ENCODE peak calls at places on chromosomes 7 and 10, in eight cellular contexts. H is SK-N-SH, O is thoracic aorta, V is kidney, U is H9, E is thyroid gland, B is A549, R is ascending aorta. J is an unnamed sample. For H3K9me3, the result is how much of the 10 kb centered on the place peaks cover.

GRCh38 chr10:114458955-114459354 is 54.7 kb upstream of the AFAP1L2 start:
- DNase-seq in H (peak), O (no peak), V (no peak), U (peak), E (peak), B (peak), R (no peak), J (no peak)

GRCh38 chr7:127628445-127628844 is 10.5 kb upstream of the PAX4 start:
- DNase-seq in H (no peak), O (no peak), V (no peak), U (peak), E (no peak), B (no peak), R (no peak), J (no peak)

GRCh38 chr10:73922007-73922863 is 11.3 kb downstream of the PLAU start:
- DNase-seq in H (no peak), O (no peak), V (peak), U (no peak), E (no peak), B (no peak), R (no peak), J (no peak)

GRCh38 chr7:134755422-134756022 is 23.9 kb upstream of the CALD1 start:
- DNase-seq in H (peak), O (no peak), V (no peak), U (no peak), E (peak), B (peak), R (no peak), J (no peak)

GRCh38 chr7:55140221-55140980 is 121.6 kb downstream of the EGFR start:
- DNase-seq in H (no peak), O (no peak), V (no peak), U (no peak), E (no peak), B (no peak), R (no peak), J (no peak)

GRCh38 chr7:151408839-151409554 is 841 bp downstream of the WDR86 start:
- DNase-seq in H (peak), O (no peak), V (peak), U (peak), E (peak), B (no peak), R (no peak), J (peak)

GRCh38 chr10:75987610-75988009 is 556.2 kb downstream of the LRMDA start:
- DNase-seq in H (no peak), O (no peak), V (no peak), U (no peak), E (no peak), B (peak), R (no peak), J (no peak)

GRCh38 chr7:111730476-111731300 is 168.4 kb upstream of the IMMP2L start:
- DNase-seq in H (peak), O (no peak), V (no peak), U (no peak), E (no peak), B (peak), R (no peak), J (no peak)

GRCh38 chr7:150383710-150384397 is 4.7 kb downstream of the ZNF775 start:
- DNase-seq in H (peak), O (no peak), V (peak), U (peak), E (no peak), B (no peak), R (no peak), J (no peak)

GRCh38 chr10:47438857-47439474 is 44.9 kb downstream of the ANXA8 start:
- DNase-seq in H (peak), O (no peak), V (peak), U (peak), E (no peak), B (peak), R (no peak), J (no peak)

GRCh38 chr7:12719141-12719919 is 31.9 kb downstream of the ARL4A start:
- DNase-seq in H (no peak), O (no peak), V (no peak), U (no peak), E (no peak), B (peak), R (no peak), J (no peak)

GRCh38 chr7:78083466-78084120 is 285.0 kb downstream of the PHTF2 start:
- DNase-seq in H (no peak), O (no peak), V (no peak), U (no peak), E (no peak), B (no peak), R (no peak), J (no peak)

GRCh38 chr7:127997226-127997922 is 33.9 kb downstream of the LRRC4 start:
- DNase-seq in H (no peak), O (no peak), V (no peak), U (no peak), E (no peak), B (no peak), R (no peak), J (no peak)

GRCh38 chr7:303425-303824 is 13.5 kb downstream of the FOXL3 start:
- DNase-seq in H (no peak), O (no peak), V (peak), U (no peak), E (no peak), B (no peak), R (no peak), J (no peak)
- H3K9me3 ChIP-seq in H (under half), O (under half), V (under half), U (under half), E (under half), B (under half), R (under half), J (under half)

GRCh38 chr7:146830686-146831085 is 714.1 kb downstream of the CNTNAP2 start:
- DNase-seq in H (peak), O (no peak), V (no peak), U (no peak), E (no peak), B (no peak), R (no peak), J (no peak)
- H3K9me3 ChIP-seq in H (under half), O (under half), V (under half), U (under half), E (under half), B (under half), R (under half), J (under half)

GRCh38 chr10:1402016-1402820 is 335.1 kb downstream of the ADARB2 start:
- DNase-seq in H (peak), O (no peak), V (no peak), U (peak), E (no peak), B (no peak), R (peak), J (no peak)

GRCh38 chr10:1404236-1404952 is 332.9 kb downstream of the ADARB2 start:
- DNase-seq in H (no peak), O (no peak), V (no peak), U (no peak), E (no peak), B (no peak), R (peak), J (no peak)

GRCh38 chr10:1401056-1401965 is 336.0 kb downstream of the ADARB2 start:
- DNase-seq in H (peak), O (no peak), V (no peak), U (peak), E (no peak), B (no peak), R (peak), J (no peak)

GRCh38 chr10:1403508-1404230 is 333.7 kb downstream of the ADARB2 start:
- DNase-seq in H (no peak), O (no peak), V (no peak), U (peak), E (no peak), B (no peak), R (peak), J (no peak)

DNA sequence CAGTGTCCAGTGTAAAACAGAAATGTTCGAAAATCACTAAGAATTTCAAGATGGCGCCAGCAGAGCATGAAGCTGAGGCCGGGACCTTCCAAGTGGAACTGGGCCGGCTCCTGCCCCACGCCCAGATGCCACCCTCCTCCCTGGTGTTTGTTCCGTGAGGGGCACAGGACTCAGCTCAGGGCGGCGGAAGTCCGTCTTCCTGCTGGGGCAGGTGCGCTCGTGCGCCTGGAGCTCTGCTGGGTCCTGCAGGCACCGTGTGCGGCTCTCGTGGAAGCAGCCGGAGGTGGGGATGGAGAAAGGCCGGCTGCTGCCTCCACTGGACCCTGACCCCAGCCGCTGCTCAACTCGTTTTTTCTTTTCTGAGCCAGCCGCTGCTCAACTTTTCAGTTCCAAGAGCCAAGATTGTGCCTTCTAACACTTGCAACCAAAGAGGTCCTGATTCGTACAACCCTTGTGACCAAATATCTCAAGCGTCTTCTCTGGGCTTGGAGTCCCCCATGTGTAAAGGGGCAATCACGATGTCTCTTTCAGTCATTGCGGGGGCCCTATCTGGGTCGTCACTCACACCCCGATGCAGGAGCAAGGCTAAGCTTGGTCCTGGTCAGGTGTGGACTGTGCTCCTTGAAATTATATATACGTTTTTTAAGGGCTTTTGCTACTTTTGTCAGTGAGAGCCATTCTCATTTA is 334.4 kb downstream of the ADARB2 start:
- DNase-seq in H (no peak), O (no peak), V (no peak), U (no peak), E (no peak), B (no peak), R (peak), J (no peak)
- H3K9me3 ChIP-seq in H (under half), O (under half), V (under half), U (under half), E (under half), B (under half), R (under half), J (under half)

GRCh38 chr10:130766716-130767115 is 544.8 kb downstream of the TCERG1L start:
- DNase-seq in H (no peak), O (no peak), V (no peak), U (no peak), E (no peak), B (no peak), R (no peak), J (no peak)
- H3K9me3 ChIP-seq in H (under half), O (under half), V (under half), U (under half), E (under half), B (under half), R (under half), J (under half)

DNA sequence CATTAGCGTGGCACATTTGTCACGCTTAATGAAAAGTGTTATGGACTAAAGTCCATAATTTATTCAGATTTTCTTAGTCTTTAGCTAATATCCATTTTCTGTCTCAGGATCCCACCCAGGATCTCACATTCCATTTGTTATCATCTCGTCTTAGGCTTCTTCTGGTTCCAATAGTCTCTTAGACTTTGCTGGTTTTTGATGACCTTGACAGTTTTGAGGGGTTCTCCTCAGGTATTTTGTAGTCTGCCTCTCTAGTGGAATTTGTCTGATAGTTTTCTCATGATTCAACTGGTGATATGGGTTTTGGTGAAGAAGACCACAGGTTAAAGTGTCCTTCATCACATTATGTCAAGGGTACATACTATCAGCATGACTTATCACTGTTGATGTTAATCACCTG is 66.0 kb upstream of the GPR26 start:
- DNase-seq in H (no peak), O (no peak), V (no peak), U (no peak), E (no peak), B (no peak), R (no peak), J (no peak)
- H3K9me3 ChIP-seq in H (under half), O (under half), V (under half), U (under half), E (under half), B (under half), R (under half), J (under half)

DNA sequence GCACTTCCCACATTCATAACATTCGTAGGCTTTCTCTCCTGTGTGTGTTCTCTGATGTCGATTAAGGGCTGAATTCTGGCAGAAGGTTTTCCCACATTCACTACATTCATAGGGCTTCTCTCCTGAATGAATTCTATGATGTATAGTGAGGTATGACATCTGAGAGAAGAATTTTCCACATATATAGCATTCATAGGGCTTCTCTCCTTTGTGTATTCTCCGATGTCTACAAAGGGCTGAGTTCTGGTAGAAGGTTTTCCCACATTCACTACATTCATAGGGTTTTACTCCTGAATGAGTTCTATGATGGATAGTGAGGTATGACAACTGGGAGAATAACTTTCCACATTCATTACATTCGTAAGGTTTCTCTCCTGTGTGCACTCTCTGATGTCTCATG is 15.6 kb downstream of the ZNF12 start:
- DNase-seq in H (no peak), O (no peak), V (no peak), U (no peak), E (no peak), B (no peak), R (no peak), J (no peak)
- H3K9me3 ChIP-seq in H (half or more), O (half or more), V (half or more), U (half or more), E (under half), B (half or more), R (half or more), J (under half)

DNA sequence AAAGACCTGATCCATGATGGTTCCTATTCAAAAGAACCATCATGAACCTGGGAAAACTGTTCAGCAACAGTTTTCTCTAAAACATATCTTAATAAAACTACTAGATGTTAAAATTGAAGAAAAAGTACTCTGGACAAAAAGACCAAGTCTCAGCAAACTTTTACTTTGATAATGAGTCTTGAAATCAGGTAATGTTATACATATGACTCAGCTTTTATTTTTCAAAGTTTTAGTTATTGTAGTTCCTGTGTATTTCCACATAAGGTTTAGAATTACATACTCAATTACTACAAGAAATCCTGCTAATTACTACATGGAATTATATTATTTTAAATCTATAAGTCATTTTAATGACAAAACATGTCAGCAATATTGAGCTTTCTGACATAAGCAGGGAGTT is 42.2 kb downstream of the ZNF33B start:
- DNase-seq in H (no peak), O (no peak), V (no peak), U (no peak), E (no peak), B (no peak), R (no peak), J (no peak)
- H3K9me3 ChIP-seq in H (under half), O (under half), V (under half), U (under half), E (under half), B (half or more), R (under half), J (under half)

GRCh38 chr10:121005948-121006587 is 154.9 kb downstream of the WDR11 start:
- DNase-seq in H (no peak), O (no peak), V (no peak), U (no peak), E (no peak), B (no peak), R (no peak), J (no peak)
- H3K9me3 ChIP-seq in H (under half), O (under half), V (under half), U (under half), E (under half), B (under half), R (under half), J (under half)